ENCODE peak calls at places on chromosome 1, in seven cellular contexts. B is kidney; C is sigmoid colon; S is type B pancreatic cell; P is tibial nerve; L is CD4-positive, alpha-beta T cell; Q is esophagus squamous epithelium. F is an unnamed sample.

GRCh38 chr1:70436617-70437236 is 25.7 kb downstream of the CTH start:
- DNase-seq in B (no peak), C (no peak), S (no peak), P (no peak), L (no peak), Q (no peak), F (no peak)

GRCh38 chr1:70411360-70411844 is 334 bp downstream of the CTH start:
- DNase-seq in B (no peak), C (no peak), S (no peak), P (no peak), L (no peak), Q (no peak), F (no peak)

GRCh38 chr1:23114424-23115079 is 54.1 kb downstream of the LUZP1 start:
- DNase-seq in B (no peak), C (no peak), S (no peak), P (no peak), L (no peak), Q (no peak), F (no peak)

GRCh38 chr1:94753171-94753972 is 66.8 kb upstream of the SLC44A3 start:
- DNase-seq in B (peak), C (peak), S (no peak), P (no peak), L (no peak), Q (no peak), F (no peak)

GRCh38 chr1:242856289-242856688 is 331.8 kb upstream of the PLD5 start:
- DNase-seq in B (no peak), C (no peak), S (no peak), P (no peak), L (no peak), Q (no peak), F (no peak)

GRCh38 chr1:224542783-224543440 is 73.2 kb upstream of the CNIH3 start:
- DNase-seq in B (no peak), C (no peak), S (no peak), P (no peak), L (no peak), Q (no peak), F (no peak)

GRCh38 chr1:113538225-113538624 is 147.9 kb downstream of the MAGI3 start:
- DNase-seq in B (no peak), C (no peak), S (no peak), P (no peak), L (no peak), Q (no peak), F (no peak)

GRCh38 chr1:42765271-42765670 is 1.6 kb downstream of the P3H1 start:
- DNase-seq in B (no peak), C (no peak), S (no peak), P (no peak), L (no peak), Q (no peak), F (no peak)

GRCh38 chr1:44453798-44454349 is 48.8 kb downstream of the RNF220 start:
- DNase-seq in B (no peak), C (no peak), S (no peak), P (no peak), L (no peak), Q (no peak), F (no peak)

GRCh38 chr1:205298191-205298994 is 23.2 kb downstream of the NUAK2 start:
- DNase-seq in B (peak), C (no peak), S (no peak), P (no peak), L (no peak), Q (no peak), F (peak)

GRCh38 chr1:232662910-232663309 is 33.0 kb upstream of the SIPA1L2 start:
- DNase-seq in B (no peak), C (no peak), S (no peak), P (no peak), L (no peak), Q (no peak), F (no peak)

GRCh38 chr1:88274431-88274830 is 409.6 kb upstream of the PKN2 start:
- DNase-seq in B (no peak), C (no peak), S (no peak), P (no peak), L (no peak), Q (no peak), F (no peak)

GRCh38 chr1:63087966-63088365 is 234.4 kb upstream of the FOXD3 start:
- DNase-seq in B (no peak), C (no peak), S (no peak), P (no peak), L (no peak), Q (no peak), F (peak)

GRCh38 chr1:52152976-52153375 is 11.1 kb downstream of the ZFYVE9 start:
- DNase-seq in B (no peak), C (no peak), S (no peak), P (no peak), L (no peak), Q (no peak), F (no peak)

GRCh38 chr1:30866594-30866993 is 42.0 kb downstream of the SDC3 start:
- DNase-seq in B (peak), C (no peak), S (no peak), P (no peak), L (no peak), Q (no peak), F (no peak)

GRCh38 chr1:92343061-92343460 is 44.2 kb downstream of the RPAP2 start:
- DNase-seq in B (no peak), C (no peak), S (no peak), P (no peak), L (no peak), Q (no peak), F (no peak)

GRCh38 chr1:150887018-150887417 is at the start of gene CTXND2:
- DNase-seq in B (no peak), C (no peak), S (no peak), P (no peak), L (no peak), Q (no peak), F (no peak)

GRCh38 chr1:234398849-234399381 is 25.7 kb downstream of the COA6 start:
- DNase-seq in B (no peak), C (no peak), S (no peak), P (no peak), L (no peak), Q (no peak), F (no peak)

GRCh38 chr1:9066945-9067807 is 2.3 kb downstream of the SLC2A5 start:
- DNase-seq in B (no peak), C (peak), S (no peak), P (peak), L (no peak), Q (no peak), F (no peak)

GRCh38 chr1:17795081-17795809 is 40.1 kb downstream of the ACTL8 start:
- DNase-seq in B (no peak), C (no peak), S (no peak), P (no peak), L (no peak), Q (no peak), F (no peak)

GRCh38 chr1:51310871-51311613 is 19.3 kb downstream of the TTC39A start:
- DNase-seq in B (no peak), C (peak), S (no peak), P (no peak), L (no peak), Q (no peak), F (no peak)

GRCh38 chr1:208047975-208048374 is 137.1 kb upstream of the CD34 start:
- DNase-seq in B (no peak), C (peak), S (no peak), P (peak), L (no peak), Q (no peak), F (no peak)

GRCh38 chr1:217274416-217274815 is 356.5 kb downstream of the GPATCH2 start:
- DNase-seq in B (no peak), C (no peak), S (no peak), P (no peak), L (no peak), Q (no peak), F (no peak)

GRCh38 chr1:3035871-3036645 is 14.8 kb downstream of the ACTRT2 start:
- DNase-seq in B (peak), C (peak), S (no peak), P (no peak), L (no peak), Q (no peak), F (no peak)

GRCh38 chr1:21663951-21664805 is 5.0 kb downstream of the RAP1GAP start:
- DNase-seq in B (peak), C (peak), S (no peak), P (no peak), L (no peak), Q (no peak), F (no peak)

GRCh38 chr1:108125312-108126138 is 74.6 kb downstream of the SLC25A24 start:
- DNase-seq in B (no peak), C (peak), S (peak), P (peak), L (peak), Q (no peak), F (peak)

GRCh38 chr1:199724049-199724448 is 303.5 kb upstream of the NR5A2 start:
- DNase-seq in B (no peak), C (no peak), S (no peak), P (no peak), L (no peak), Q (no peak), F (no peak)
- TF ChIP-seq CTCF in B (no peak), C (no peak), S (no peak), P (no peak), L (no peak), Q (no peak), F (no peak)

GRCh38 chr1:13801711-13802486 is 101.9 kb downstream of the PRDM2 start:
- DNase-seq in B (no peak), C (no peak), S (no peak), P (no peak), L (no peak), Q (no peak), F (no peak)
- TF ChIP-seq CTCF in B (no peak), C (no peak), S (no peak), P (no peak), L (no peak), Q (no peak), F (no peak)

GRCh38 chr1:69388044-69388443 is 179.7 kb upstream of the LRRC7 start:
- DNase-seq in B (no peak), C (no peak), S (no peak), P (no peak), L (no peak), Q (no peak), F (no peak)
- TF ChIP-seq CTCF in B (no peak), C (no peak), S (no peak), P (no peak), L (no peak), Q (no peak), F (no peak)

GRCh38 chr1:66443793-66444192 is 90.2 kb upstream of the SGIP1 start:
- DNase-seq in B (no peak), C (no peak), S (no peak), P (no peak), L (no peak), Q (no peak), F (no peak)
- TF ChIP-seq CTCF in B (no peak), C (no peak), S (no peak), P (no peak), L (no peak), Q (no peak), F (no peak)

DNA sequence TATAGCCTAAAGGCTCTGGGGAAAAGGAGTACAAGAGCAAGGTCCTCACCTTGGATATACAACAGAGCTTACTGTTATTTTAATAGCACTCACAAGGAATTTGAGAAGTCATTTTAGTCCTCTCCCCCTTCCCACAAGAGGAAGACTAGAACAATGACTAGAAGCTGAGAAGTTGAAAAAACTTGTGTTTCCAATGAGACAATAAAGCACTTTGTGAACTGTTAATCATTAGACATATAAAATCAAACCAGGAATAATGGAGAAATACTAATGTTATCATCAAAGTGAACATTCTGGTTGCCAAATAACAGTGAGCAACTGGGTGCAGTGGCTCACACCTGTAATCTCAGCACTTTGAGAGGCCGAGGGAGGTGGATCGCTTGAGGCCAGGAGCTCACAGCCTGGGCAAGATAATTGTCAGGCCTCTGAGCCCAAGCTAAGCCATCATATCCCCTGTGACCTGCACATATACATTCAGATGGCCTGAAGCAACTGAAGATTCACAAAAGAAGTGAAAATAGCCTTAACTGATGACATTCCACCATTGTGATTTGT is 54.0 kb upstream of the RASAL2 start:
- DNase-seq in B (no peak), C (no peak), S (no peak), P (no peak), L (no peak), Q (no peak), F (no peak)
- TF ChIP-seq CTCF in B (no peak), C (no peak), S (no peak), P (no peak), L (no peak), Q (no peak), F (no peak)

DNA sequence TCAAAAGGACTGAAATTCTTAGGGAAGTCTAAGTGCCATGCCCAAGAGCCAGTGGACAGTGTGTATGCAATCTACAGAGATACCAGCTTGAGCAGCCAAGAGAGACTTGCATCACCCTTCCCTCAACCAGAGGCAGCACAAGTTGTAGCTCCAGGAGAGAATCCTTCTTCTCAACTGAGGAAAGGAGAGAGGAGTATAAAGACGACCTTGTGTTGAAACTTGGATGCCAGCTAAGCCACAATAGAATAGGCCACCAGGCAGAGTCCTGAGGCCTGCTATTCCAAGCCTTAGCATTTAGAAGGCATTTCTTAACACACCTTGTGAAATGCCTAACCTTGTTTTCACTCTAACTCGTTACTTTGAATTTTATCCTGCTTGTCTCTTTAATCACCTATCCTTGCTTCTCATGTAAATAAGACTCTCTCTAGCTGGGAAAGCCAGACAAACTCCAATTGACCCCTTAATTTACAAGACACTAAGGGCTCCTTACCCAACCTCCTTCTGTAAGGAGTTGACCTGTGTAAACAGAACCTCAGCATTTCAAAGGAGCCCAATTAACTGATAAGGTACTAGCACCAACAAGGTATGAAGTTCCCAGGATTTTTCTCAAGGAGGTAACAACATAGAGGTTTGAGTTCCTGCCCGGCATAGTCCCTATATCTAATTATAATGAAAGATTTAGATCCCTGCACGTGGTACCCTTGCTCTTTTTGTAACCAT is 738.8 kb downstream of the AMY1C start:
- DNase-seq in B (no peak), C (no peak), S (no peak), P (no peak), L (no peak), Q (no peak), F (no peak)
- TF ChIP-seq CTCF in B (no peak), C (no peak), S (no peak), P (no peak), L (no peak), Q (no peak), F (no peak)

GRCh38 chr1:33094971-33095604 is 14.1 kb downstream of the AZIN2 start:
- DNase-seq in B (no peak), C (peak), S (peak), P (peak), L (peak), Q (no peak), F (peak)

GRCh38 chr1:33094486-33094885 is 13.5 kb downstream of the AZIN2 start:
- DNase-seq in B (no peak), C (no peak), S (peak), P (no peak), L (no peak), Q (no peak), F (no peak)

GRCh38 chr1:33096358-33097005 is 15.5 kb downstream of the AZIN2 start:
- DNase-seq in B (no peak), C (no peak), S (peak), P (no peak), L (no peak), Q (no peak), F (no peak)

GRCh38 chr1:33092438-33092837 is 11.5 kb downstream of the AZIN2 start:
- DNase-seq in B (no peak), C (no peak), S (peak), P (no peak), L (no peak), Q (no peak), F (no peak)

DNA sequence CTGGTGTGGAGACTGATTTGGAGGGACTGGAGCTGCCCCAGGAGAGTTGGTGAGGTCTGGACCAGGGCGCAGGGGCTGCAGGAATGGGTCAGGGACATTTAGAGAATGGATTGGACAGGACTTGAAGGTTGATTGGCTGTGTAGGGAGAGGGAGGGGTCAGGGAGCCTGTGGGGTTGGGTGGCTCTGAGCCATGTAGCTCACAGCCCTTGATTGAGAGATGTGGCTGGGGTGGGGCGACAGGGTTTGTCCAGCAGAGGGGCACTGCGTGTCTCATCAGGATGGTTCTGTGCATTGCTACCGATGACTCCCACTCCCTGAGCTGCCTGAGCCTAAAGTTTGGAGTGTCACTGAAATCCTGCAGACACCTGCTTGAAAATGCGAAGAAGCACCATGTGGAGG is 12.1 kb downstream of the AZIN2 start:
- DNase-seq in B (no peak), C (no peak), S (peak), P (no peak), L (no peak), Q (no peak), F (no peak)
- TF ChIP-seq CTCF in B (no peak), C (no peak), S (no peak), P (no peak), L (no peak), Q (no peak), F (no peak)

DNA sequence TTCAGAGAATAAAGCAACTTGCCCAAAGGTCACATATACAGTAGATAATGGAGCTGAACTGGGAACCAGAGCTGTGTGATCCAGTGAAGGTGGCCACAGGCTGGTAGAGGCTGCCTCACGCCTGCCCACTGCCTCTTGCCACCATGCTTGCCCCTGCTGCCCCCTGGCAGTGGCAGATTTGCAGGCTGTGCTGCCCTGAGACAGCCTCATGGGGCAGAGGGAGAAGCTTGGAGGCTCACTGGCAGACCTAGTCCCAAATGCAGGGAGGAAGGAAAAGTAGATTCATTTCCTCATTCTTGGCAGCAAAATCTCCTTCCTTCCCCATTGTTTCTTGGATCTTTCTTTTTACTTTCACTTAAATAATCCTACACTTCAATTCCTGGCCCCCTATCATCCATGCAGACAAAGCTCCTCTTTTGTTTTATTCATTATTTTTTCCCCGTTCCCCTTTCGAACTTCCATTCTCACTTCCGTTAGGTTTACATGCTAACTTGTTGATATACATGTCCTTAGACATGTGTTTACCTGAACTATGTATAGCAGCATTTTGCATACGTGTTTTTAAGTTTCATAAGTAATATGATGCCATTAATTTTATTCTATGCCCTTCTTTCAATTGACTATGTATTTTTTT is 66.9 kb upstream of the LYST start:
- DNase-seq in B (no peak), C (no peak), S (no peak), P (no peak), L (no peak), Q (no peak), F (no peak)
- TF ChIP-seq CTCF in B (no peak), C (no peak), S (no peak), P (no peak), L (no peak), Q (no peak), F (no peak)

DNA sequence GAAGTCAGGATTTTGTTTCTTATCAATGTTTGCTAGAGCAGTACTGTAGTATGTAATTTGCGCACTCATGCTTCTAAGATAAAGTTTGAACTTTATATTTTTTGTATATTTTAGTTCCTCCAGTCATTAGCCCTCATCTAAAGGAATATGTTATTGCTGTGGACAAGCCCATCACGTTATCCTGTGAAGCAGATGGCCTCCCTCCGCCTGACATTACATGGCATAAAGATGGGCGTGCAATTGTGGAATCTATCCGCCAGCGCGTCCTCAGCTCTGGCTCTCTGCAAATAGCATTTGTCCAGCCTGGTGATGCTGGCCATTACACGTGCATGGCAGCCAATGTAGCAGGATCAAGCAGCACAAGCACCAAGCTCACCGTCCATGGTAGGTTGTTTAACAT is 252.2 kb downstream of the TPR start:
- DNase-seq in B (no peak), C (no peak), S (no peak), P (no peak), L (no peak), Q (no peak), F (no peak)
- TF ChIP-seq CTCF in B (no peak), C (no peak), S (no peak), P (no peak), L (no peak), Q (no peak), F (no peak)

F was measured in nephron progenitor cell.